ENCODE peak calls at places on chromosome 9, in nine cellular contexts. One of them, this sample, is unnamed.

GRCh38 chr9:7300484-7300883 is 499.1 kb downstream of the DMAC1 start:
- DNase-seq in cardiac septum: no peak
- DNase-seq in cerebellar cortex: no peak
- DNase-seq in GM23338: no peak
- DNase-seq in globus pallidus: no peak
- DNase-seq in NCI-H2171 treated with DMSO at 0.1 percent for 48 hours: no peak
- DNase-seq in OCI-LY7: no peak
- DNase-seq in stimulated activated CD4-positive, alpha-beta T cell treated with anti-CD3 and anti-CD28 coated beads, Interleukin-15, amount 100 ng/mL, for 24 hours: no peak
- DNase-seq in Right ventricle myocardium inferior: no peak
- DNase-seq in this sample: no peak

GRCh38 chr9:84024041-84024575 is 43.5 kb downstream of the RMI1 start:
- DNase-seq in cardiac septum: no peak
- DNase-seq in cerebellar cortex: no peak
- DNase-seq in GM23338: no peak
- DNase-seq in globus pallidus: no peak
- DNase-seq in NCI-H2171 treated with DMSO at 0.1 percent for 48 hours: no peak
- DNase-seq in OCI-LY7: no peak
- DNase-seq in stimulated activated CD4-positive, alpha-beta T cell treated with anti-CD3 and anti-CD28 coated beads, Interleukin-15, amount 100 ng/mL, for 24 hours: no peak
- DNase-seq in Right ventricle myocardium inferior: no peak
- DNase-seq in this sample: no peak

GRCh38 chr9:38182321-38182720 is 113.3 kb upstream of the SHB start:
- DNase-seq in cardiac septum: no peak
- DNase-seq in cerebellar cortex: no peak
- DNase-seq in GM23338: no peak
- DNase-seq in globus pallidus: no peak
- DNase-seq in NCI-H2171 treated with DMSO at 0.1 percent for 48 hours: peak
- DNase-seq in OCI-LY7: no peak
- DNase-seq in stimulated activated CD4-positive, alpha-beta T cell treated with anti-CD3 and anti-CD28 coated beads, Interleukin-15, amount 100 ng/mL, for 24 hours: no peak
- DNase-seq in Right ventricle myocardium inferior: no peak
- DNase-seq in this sample: no peak

GRCh38 chr9:81844131-81844567 is 84.1 kb upstream of the SPATA31D4 start:
- DNase-seq in cardiac septum: no peak
- DNase-seq in cerebellar cortex: no peak
- DNase-seq in GM23338: no peak
- DNase-seq in globus pallidus: no peak
- DNase-seq in NCI-H2171 treated with DMSO at 0.1 percent for 48 hours: no peak
- DNase-seq in OCI-LY7: no peak
- DNase-seq in stimulated activated CD4-positive, alpha-beta T cell treated with anti-CD3 and anti-CD28 coated beads, Interleukin-15, amount 100 ng/mL, for 24 hours: no peak
- DNase-seq in Right ventricle myocardium inferior: no peak
- DNase-seq in this sample: no peak

GRCh38 chr9:126613656-126614055 is at the start of gene LMX1B:
- DNase-seq in cardiac septum: no peak
- DNase-seq in cerebellar cortex: peak
- DNase-seq in GM23338: peak
- DNase-seq in globus pallidus: no peak
- DNase-seq in NCI-H2171 treated with DMSO at 0.1 percent for 48 hours: peak
- DNase-seq in OCI-LY7: no peak
- DNase-seq in stimulated activated CD4-positive, alpha-beta T cell treated with anti-CD3 and anti-CD28 coated beads, Interleukin-15, amount 100 ng/mL, for 24 hours: no peak
- DNase-seq in Right ventricle myocardium inferior: peak
- DNase-seq in this sample: peak

GRCh38 chr9:115085773-115086377 is 32.1 kb downstream of the TNC start:
- DNase-seq in cardiac septum: no peak
- DNase-seq in cerebellar cortex: no peak
- DNase-seq in GM23338: no peak
- DNase-seq in globus pallidus: no peak
- DNase-seq in NCI-H2171 treated with DMSO at 0.1 percent for 48 hours: no peak
- DNase-seq in OCI-LY7: no peak
- DNase-seq in stimulated activated CD4-positive, alpha-beta T cell treated with anti-CD3 and anti-CD28 coated beads, Interleukin-15, amount 100 ng/mL, for 24 hours: no peak
- DNase-seq in Right ventricle myocardium inferior: no peak
- DNase-seq in this sample: peak

GRCh38 chr9:34430843-34431437 is 27.4 kb downstream of the FAM219A start:
- DNase-seq in cardiac septum: peak
- DNase-seq in cerebellar cortex: peak
- DNase-seq in GM23338: peak
- DNase-seq in globus pallidus: peak
- DNase-seq in NCI-H2171 treated with DMSO at 0.1 percent for 48 hours: peak
- DNase-seq in OCI-LY7: peak
- DNase-seq in stimulated activated CD4-positive, alpha-beta T cell treated with anti-CD3 and anti-CD28 coated beads, Interleukin-15, amount 100 ng/mL, for 24 hours: peak
- DNase-seq in Right ventricle myocardium inferior: peak
- DNase-seq in this sample: peak

GRCh38 chr9:16787724-16788123 is 82.7 kb downstream of the BNC2 start:
- DNase-seq in cardiac septum: no peak
- DNase-seq in cerebellar cortex: no peak
- DNase-seq in GM23338: no peak
- DNase-seq in globus pallidus: no peak
- DNase-seq in NCI-H2171 treated with DMSO at 0.1 percent for 48 hours: no peak
- DNase-seq in OCI-LY7: no peak
- DNase-seq in stimulated activated CD4-positive, alpha-beta T cell treated with anti-CD3 and anti-CD28 coated beads, Interleukin-15, amount 100 ng/mL, for 24 hours: no peak
- DNase-seq in Right ventricle myocardium inferior: no peak
- DNase-seq in this sample: no peak

GRCh38 chr9:3441197-3441816 is 84.5 kb downstream of the RFX3 start:
- DNase-seq in cardiac septum: no peak
- DNase-seq in cerebellar cortex: peak
- DNase-seq in GM23338: peak
- DNase-seq in globus pallidus: peak
- DNase-seq in NCI-H2171 treated with DMSO at 0.1 percent for 48 hours: peak
- DNase-seq in OCI-LY7: peak
- DNase-seq in stimulated activated CD4-positive, alpha-beta T cell treated with anti-CD3 and anti-CD28 coated beads, Interleukin-15, amount 100 ng/mL, for 24 hours: peak
- DNase-seq in Right ventricle myocardium inferior: no peak
- DNase-seq in this sample: no peak

GRCh38 chr9:137550241-137550621 is at the start of gene PNPLA7:
- DNase-seq in cardiac septum: peak
- DNase-seq in cerebellar cortex: peak
- DNase-seq in GM23338: peak
- DNase-seq in globus pallidus: peak
- DNase-seq in NCI-H2171 treated with DMSO at 0.1 percent for 48 hours: peak
- DNase-seq in OCI-LY7: peak
- DNase-seq in stimulated activated CD4-positive, alpha-beta T cell treated with anti-CD3 and anti-CD28 coated beads, Interleukin-15, amount 100 ng/mL, for 24 hours: peak
- DNase-seq in Right ventricle myocardium inferior: peak
- DNase-seq in this sample: peak

GRCh38 chr9:22227986-22228385 is 218.6 kb upstream of the DMRTA1 start:
- DNase-seq in cardiac septum: no peak
- DNase-seq in cerebellar cortex: no peak
- DNase-seq in GM23338: no peak
- DNase-seq in globus pallidus: no peak
- DNase-seq in NCI-H2171 treated with DMSO at 0.1 percent for 48 hours: no peak
- DNase-seq in OCI-LY7: no peak
- DNase-seq in stimulated activated CD4-positive, alpha-beta T cell treated with anti-CD3 and anti-CD28 coated beads, Interleukin-15, amount 100 ng/mL, for 24 hours: no peak
- DNase-seq in Right ventricle myocardium inferior: no peak
- DNase-seq in this sample: no peak

GRCh38 chr9:89236955-89237573 is 58.4 kb upstream of the SHC3 start:
- DNase-seq in cardiac septum: no peak
- DNase-seq in cerebellar cortex: no peak
- DNase-seq in GM23338: peak
- DNase-seq in globus pallidus: no peak
- DNase-seq in NCI-H2171 treated with DMSO at 0.1 percent for 48 hours: no peak
- DNase-seq in OCI-LY7: no peak
- DNase-seq in stimulated activated CD4-positive, alpha-beta T cell treated with anti-CD3 and anti-CD28 coated beads, Interleukin-15, amount 100 ng/mL, for 24 hours: no peak
- DNase-seq in Right ventricle myocardium inferior: no peak
- DNase-seq in this sample: no peak

GRCh38 chr9:97307091-97307490 is 368 bp upstream of the CCDC180 start:
- DNase-seq in cardiac septum: no peak
- DNase-seq in cerebellar cortex: no peak
- DNase-seq in GM23338: peak
- DNase-seq in globus pallidus: peak
- DNase-seq in NCI-H2171 treated with DMSO at 0.1 percent for 48 hours: no peak
- DNase-seq in OCI-LY7: no peak
- DNase-seq in stimulated activated CD4-positive, alpha-beta T cell treated with anti-CD3 and anti-CD28 coated beads, Interleukin-15, amount 100 ng/mL, for 24 hours: peak
- DNase-seq in Right ventricle myocardium inferior: no peak
- DNase-seq in this sample: peak

GRCh38 chr9:114319147-114319546 is 3.8 kb upstream of the ORM1 start:
- DNase-seq in cardiac septum: no peak
- DNase-seq in cerebellar cortex: no peak
- DNase-seq in GM23338: no peak
- DNase-seq in globus pallidus: no peak
- DNase-seq in NCI-H2171 treated with DMSO at 0.1 percent for 48 hours: peak
- DNase-seq in OCI-LY7: no peak
- DNase-seq in stimulated activated CD4-positive, alpha-beta T cell treated with anti-CD3 and anti-CD28 coated beads, Interleukin-15, amount 100 ng/mL, for 24 hours: no peak
- DNase-seq in Right ventricle myocardium inferior: no peak
- DNase-seq in this sample: no peak

GRCh38 chr9:104091708-104092107 is 2.4 kb upstream of the SMC2 start:
- DNase-seq in cardiac septum: no peak
- DNase-seq in cerebellar cortex: no peak
- DNase-seq in GM23338: peak
- DNase-seq in globus pallidus: peak
- DNase-seq in NCI-H2171 treated with DMSO at 0.1 percent for 48 hours: no peak
- DNase-seq in OCI-LY7: peak
- DNase-seq in stimulated activated CD4-positive, alpha-beta T cell treated with anti-CD3 and anti-CD28 coated beads, Interleukin-15, amount 100 ng/mL, for 24 hours: peak
- DNase-seq in Right ventricle myocardium inferior: no peak
- DNase-seq in this sample: no peak

This sample was measured in right cardiac atrium.